ENCODE peak calls at places on chromosomes 6 and 20, in eight cellular contexts. One of them, this sample, is unnamed.

GRCh38 chr20:63828545-63828944 is 2.5 kb downstream of the ZBTB46 start:
- DNase-seq in stomach: no peak
- DNase-seq in vagina: no peak
- DNase-seq in Peyer's patch: no peak
- DNase-seq in GM12891: no peak
- DNase-seq in heart left ventricle: no peak
- DNase-seq in ovary: no peak
- DNase-seq in HepG2: no peak
- DNase-seq in this sample: no peak

GRCh38 chr6:35318200-35318844 is 20.7 kb downstream of the DEF6 start:
- DNase-seq in Peyer's patch: no peak
- DNase-seq in ovary: peak
- DNase-seq in GM12891: no peak
- DNase-seq in vagina: peak
- DNase-seq in HepG2: peak
- DNase-seq in heart left ventricle: peak
- DNase-seq in stomach: peak
- DNase-seq in this sample: no peak

GRCh38 chr20:2292711-2293110 is 3.1 kb upstream of the TGM3 start:
- DNase-seq in stomach: no peak
- DNase-seq in heart left ventricle: peak
- DNase-seq in Peyer's patch: no peak
- DNase-seq in GM12891: no peak
- DNase-seq in HepG2: no peak
- DNase-seq in vagina: no peak
- DNase-seq in ovary: no peak
- DNase-seq in this sample: no peak

GRCh38 chr20:62749851-62750445 is 41.3 kb downstream of the NTSR1 start:
- DNase-seq in GM12891: no peak
- DNase-seq in HepG2: no peak
- DNase-seq in heart left ventricle: no peak
- DNase-seq in vagina: no peak
- DNase-seq in stomach: no peak
- DNase-seq in Peyer's patch: no peak
- DNase-seq in ovary: no peak
- DNase-seq in this sample: no peak

GRCh38 chr20:39643292-39643691 is 681.1 kb downstream of the DHX35 start:
- DNase-seq in GM12891: no peak
- DNase-seq in ovary: no peak
- DNase-seq in heart left ventricle: no peak
- DNase-seq in Peyer's patch: no peak
- DNase-seq in stomach: no peak
- DNase-seq in vagina: no peak
- DNase-seq in HepG2: no peak
- DNase-seq in this sample: no peak

GRCh38 chr6:33903579-33903978 is 99.8 kb upstream of the MLN start:
- DNase-seq in HepG2: no peak
- DNase-seq in Peyer's patch: no peak
- DNase-seq in vagina: no peak
- DNase-seq in heart left ventricle: no peak
- DNase-seq in GM12891: no peak
- DNase-seq in ovary: no peak
- DNase-seq in stomach: no peak
- DNase-seq in this sample: no peak

GRCh38 chr6:56154076-56154475 is 93.3 kb downstream of the COL21A1 start:
- DNase-seq in stomach: no peak
- DNase-seq in vagina: no peak
- DNase-seq in ovary: no peak
- DNase-seq in Peyer's patch: no peak
- DNase-seq in heart left ventricle: no peak
- DNase-seq in HepG2: no peak
- DNase-seq in GM12891: no peak
- DNase-seq in this sample: no peak

GRCh38 chr6:13288481-13288880 is 39.9 kb downstream of the TBC1D7 start:
- DNase-seq in HepG2: no peak
- DNase-seq in vagina: no peak
- DNase-seq in Peyer's patch: peak
- DNase-seq in GM12891: no peak
- DNase-seq in heart left ventricle: no peak
- DNase-seq in stomach: no peak
- DNase-seq in ovary: no peak
- DNase-seq in this sample: no peak

GRCh38 chr20:52801628-52802006 is 170.5 kb upstream of the TSHZ2 start:
- DNase-seq in HepG2: no peak
- DNase-seq in vagina: no peak
- DNase-seq in ovary: no peak
- DNase-seq in GM12891: no peak
- DNase-seq in heart left ventricle: no peak
- DNase-seq in stomach: peak
- DNase-seq in Peyer's patch: no peak
- DNase-seq in this sample: no peak

GRCh38 chr20:62303327-62304226 is 780 bp downstream of the ADRM1 start:
- DNase-seq in HepG2: peak
- DNase-seq in heart left ventricle: no peak
- DNase-seq in ovary: no peak
- DNase-seq in vagina: no peak
- DNase-seq in GM12891: peak
- DNase-seq in stomach: no peak
- DNase-seq in Peyer's patch: no peak
- DNase-seq in this sample: peak

GRCh38 chr6:157328108-157328692 is 4.9 kb upstream of the TMEM242 start:
- DNase-seq in stomach: no peak
- DNase-seq in ovary: no peak
- DNase-seq in Peyer's patch: no peak
- DNase-seq in HepG2: no peak
- DNase-seq in vagina: no peak
- DNase-seq in heart left ventricle: no peak
- DNase-seq in GM12891: no peak
- DNase-seq in this sample: no peak

GRCh38 chr20:54083459-54083858 is 13.1 kb upstream of the BCAS1 start:
- DNase-seq in ovary: no peak
- DNase-seq in stomach: no peak
- DNase-seq in vagina: no peak
- DNase-seq in HepG2: no peak
- DNase-seq in GM12891: no peak
- DNase-seq in Peyer's patch: no peak
- DNase-seq in heart left ventricle: no peak
- DNase-seq in this sample: no peak

GRCh38 chr6:167103041-167103816 is 19.7 kb upstream of the CCR6 start:
- DNase-seq in heart left ventricle: no peak
- DNase-seq in GM12891: no peak
- DNase-seq in ovary: no peak
- DNase-seq in Peyer's patch: peak
- DNase-seq in stomach: no peak
- DNase-seq in HepG2: peak
- DNase-seq in vagina: no peak
- DNase-seq in this sample: no peak

GRCh38 chr20:18637296-18637695 is 49.4 kb downstream of the DTD1 start:
- DNase-seq in Peyer's patch: no peak
- DNase-seq in vagina: no peak
- DNase-seq in ovary: no peak
- DNase-seq in heart left ventricle: no peak
- DNase-seq in HepG2: no peak
- DNase-seq in stomach: no peak
- DNase-seq in GM12891: no peak
- DNase-seq in this sample: no peak

GRCh38 chr6:100342830-100343229 is 121.9 kb downstream of the SIM1 start:
- DNase-seq in vagina: no peak
- DNase-seq in ovary: no peak
- DNase-seq in GM12891: no peak
- DNase-seq in heart left ventricle: no peak
- DNase-seq in HepG2: no peak
- DNase-seq in Peyer's patch: no peak
- DNase-seq in stomach: no peak
- DNase-seq in this sample: no peak

GRCh38 chr6:37561361-37561760 is 61.7 kb upstream of the CCDC167 start:
- DNase-seq in heart left ventricle: no peak
- DNase-seq in Peyer's patch: no peak
- DNase-seq in ovary: no peak
- DNase-seq in GM12891: no peak
- DNase-seq in vagina: no peak
- DNase-seq in HepG2: no peak
- DNase-seq in stomach: no peak
- DNase-seq in this sample: no peak

GRCh38 chr6:37569317-37569716 is 69.6 kb upstream of the CCDC167 start:
- DNase-seq in vagina: no peak
- DNase-seq in GM12891: no peak
- DNase-seq in HepG2: no peak
- DNase-seq in ovary: no peak
- DNase-seq in heart left ventricle: no peak
- DNase-seq in Peyer's patch: no peak
- DNase-seq in stomach: no peak
- DNase-seq in this sample: no peak

GRCh38 chr6:37566209-37566859 is 66.6 kb upstream of the CCDC167 start:
- DNase-seq in Peyer's patch: peak
- DNase-seq in ovary: peak
- DNase-seq in stomach: peak
- DNase-seq in GM12891: peak
- DNase-seq in HepG2: no peak
- DNase-seq in heart left ventricle: peak
- DNase-seq in vagina: no peak
- DNase-seq in this sample: peak

GRCh38 chr6:37569999-37570776 is 70.5 kb upstream of the CCDC167 start:
- DNase-seq in vagina: no peak
- DNase-seq in heart left ventricle: no peak
- DNase-seq in ovary: no peak
- DNase-seq in GM12891: no peak
- DNase-seq in HepG2: no peak
- DNase-seq in stomach: no peak
- DNase-seq in Peyer's patch: no peak
- DNase-seq in this sample: no peak

GRCh38 chr6:37565267-37566208 is 65.8 kb upstream of the CCDC167 start:
- DNase-seq in stomach: no peak
- DNase-seq in heart left ventricle: no peak
- DNase-seq in ovary: peak
- DNase-seq in GM12891: no peak
- DNase-seq in HepG2: no peak
- DNase-seq in vagina: no peak
- DNase-seq in Peyer's patch: no peak
- DNase-seq in this sample: no peak
- TF ChIP-seq POLR2A in stomach: no peak
- TF ChIP-seq POLR2A in heart left ventricle: no peak
- TF ChIP-seq POLR2A in ovary: no peak
- TF ChIP-seq POLR2A in GM12891: no peak
- TF ChIP-seq POLR2A in HepG2: no peak
- TF ChIP-seq POLR2A in vagina: no peak
- TF ChIP-seq POLR2A in Peyer's patch: no peak
- TF ChIP-seq POLR2A in this sample: no peak

GRCh38 chr20:50305636-50306477 is 115.2 kb downstream of the CEBPB start:
- DNase-seq in HepG2: peak
- DNase-seq in GM12891: no peak
- DNase-seq in stomach: no peak
- DNase-seq in Peyer's patch: no peak
- DNase-seq in heart left ventricle: no peak
- DNase-seq in ovary: peak
- DNase-seq in vagina: no peak
- DNase-seq in this sample: no peak
- TF ChIP-seq POLR2A in HepG2: peak
- TF ChIP-seq POLR2A in GM12891: no peak
- TF ChIP-seq POLR2A in stomach: no peak
- TF ChIP-seq POLR2A in Peyer's patch: no peak
- TF ChIP-seq POLR2A in heart left ventricle: no peak
- TF ChIP-seq POLR2A in ovary: no peak
- TF ChIP-seq POLR2A in vagina: no peak
- TF ChIP-seq POLR2A in this sample: no peak

GRCh38 chr6:47479874-47480273 is 2.3 kb downstream of the CD2AP start:
- DNase-seq in GM12891: no peak
- DNase-seq in ovary: no peak
- DNase-seq in heart left ventricle: no peak
- DNase-seq in Peyer's patch: no peak
- DNase-seq in vagina: no peak
- DNase-seq in HepG2: no peak
- DNase-seq in stomach: no peak
- DNase-seq in this sample: no peak

GRCh38 chr6:47478233-47479155 is 905 bp downstream of the CD2AP start:
- DNase-seq in GM12891: no peak
- DNase-seq in heart left ventricle: no peak
- DNase-seq in HepG2: peak
- DNase-seq in vagina: no peak
- DNase-seq in Peyer's patch: no peak
- DNase-seq in ovary: no peak
- DNase-seq in stomach: no peak
- DNase-seq in this sample: peak

GRCh38 chr6:47476794-47477496 is 644 bp upstream of the CD2AP start:
- DNase-seq in HepG2: peak
- DNase-seq in ovary: no peak
- DNase-seq in GM12891: no peak
- DNase-seq in stomach: no peak
- DNase-seq in heart left ventricle: no peak
- DNase-seq in Peyer's patch: no peak
- DNase-seq in vagina: no peak
- DNase-seq in this sample: peak

GRCh38 chr6:47479156-47479541 is 1.6 kb downstream of the CD2AP start:
- DNase-seq in vagina: no peak
- DNase-seq in Peyer's patch: no peak
- DNase-seq in HepG2: no peak
- DNase-seq in GM12891: no peak
- DNase-seq in heart left ventricle: no peak
- DNase-seq in stomach: no peak
- DNase-seq in ovary: no peak
- DNase-seq in this sample: peak

DNA sequence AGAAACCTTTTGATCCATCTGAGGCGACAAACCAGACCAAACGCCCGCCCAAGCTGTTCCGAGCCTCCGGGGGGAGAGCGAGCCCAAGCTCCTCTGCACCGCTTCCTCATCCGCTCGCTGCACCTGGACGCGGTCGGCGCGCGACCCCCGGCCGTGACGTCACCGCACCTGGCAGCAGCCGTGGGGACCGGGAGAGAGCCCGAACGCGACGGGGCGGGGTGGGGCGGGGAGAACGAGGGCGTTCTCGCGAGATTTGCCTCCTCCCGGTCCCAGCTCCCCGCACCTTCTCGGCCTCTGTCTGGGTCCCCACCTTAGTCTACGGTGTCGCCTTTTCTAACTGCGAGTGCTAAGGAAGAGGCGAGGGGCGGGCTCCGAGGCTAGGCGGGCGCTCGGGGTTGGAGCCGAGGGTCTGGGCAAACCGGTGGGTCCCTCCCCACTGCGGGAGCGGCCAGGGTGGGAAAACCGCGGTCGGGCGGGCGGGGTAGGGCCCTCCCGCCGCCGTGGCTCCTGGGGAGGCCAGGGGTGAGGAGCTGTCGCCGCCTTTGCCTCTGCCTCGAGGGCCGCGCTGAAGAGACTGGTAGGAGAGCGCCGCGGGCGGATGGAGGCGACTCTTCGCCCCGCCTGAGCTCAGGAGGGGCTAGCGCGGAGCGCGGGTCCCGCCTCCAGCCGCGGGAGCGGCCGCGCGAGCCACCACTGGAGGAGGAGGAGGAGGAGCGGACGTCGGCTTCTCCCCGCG is at the start of gene CD2AP:
- DNase-seq in stomach: peak
- DNase-seq in heart left ventricle: peak
- DNase-seq in vagina: no peak
- DNase-seq in Peyer's patch: peak
- DNase-seq in ovary: peak
- DNase-seq in GM12891: peak
- DNase-seq in HepG2: peak
- DNase-seq in this sample: peak
- TF ChIP-seq POLR2A in stomach: no peak
- TF ChIP-seq POLR2A in heart left ventricle: no peak
- TF ChIP-seq POLR2A in vagina: no peak
- TF ChIP-seq POLR2A in Peyer's patch: peak
- TF ChIP-seq POLR2A in ovary: no peak
- TF ChIP-seq POLR2A in GM12891: peak
- TF ChIP-seq POLR2A in HepG2: peak
- TF ChIP-seq POLR2A in this sample: peak

GRCh38 chr20:50308513-50309279 is 118.1 kb downstream of the CEBPB start:
- DNase-seq in HepG2: peak
- DNase-seq in vagina: no peak
- DNase-seq in GM12891: no peak
- DNase-seq in ovary: peak
- DNase-seq in stomach: peak
- DNase-seq in heart left ventricle: peak
- DNase-seq in Peyer's patch: peak
- DNase-seq in this sample: peak
- TF ChIP-seq POLR2A in HepG2: peak
- TF ChIP-seq POLR2A in vagina: no peak
- TF ChIP-seq POLR2A in GM12891: no peak
- TF ChIP-seq POLR2A in ovary: peak
- TF ChIP-seq POLR2A in stomach: no peak
- TF ChIP-seq POLR2A in heart left ventricle: no peak
- TF ChIP-seq POLR2A in Peyer's patch: no peak
- TF ChIP-seq POLR2A in this sample: no peak

This sample was measured in erythroblast.